ENCODE peak calls at places on chromosomes 13 and 19, in four cellular contexts. One of them, this sample, is unnamed.
A peak's percentile ranks its signal among the peaks of the same experiment; 100 is the strongest.

GRCh38 chr19:29708553-29709439 is 6.3 kb downstream of the C19orf12 start:
- DNase-seq in esophagus squamous epithelium: no peak
- DNase-seq in stomach: no peak
- DNase-seq in heart left ventricle: peak; percentile 61
- DNase-seq in this sample: peak; percentile 15

GRCh38 chr19:53365134-53365898 is at the start of gene ZNF525:
- DNase-seq in stomach: peak; percentile 97
- DNase-seq in heart left ventricle: peak; percentile 86
- DNase-seq in esophagus squamous epithelium: peak; percentile 59
- DNase-seq in this sample: peak; percentile 99

GRCh38 chr13:91126806-91127205 is 220.7 kb upstream of the MIR17HG start:
- DNase-seq in esophagus squamous epithelium: no peak
- DNase-seq in heart left ventricle: no peak
- DNase-seq in stomach: no peak
- DNase-seq in this sample: no peak

GRCh38 chr19:39430675-39431593 is 4.8 kb downstream of the RPS16 start:
- DNase-seq in heart left ventricle: no peak
- DNase-seq in stomach: no peak
- DNase-seq in esophagus squamous epithelium: no peak
- DNase-seq in this sample: no peak

GRCh38 chr19:43504426-43505185 is at the start of gene PHLDB3:
- DNase-seq in stomach: peak; percentile 50
- DNase-seq in esophagus squamous epithelium: no peak
- DNase-seq in heart left ventricle: peak; percentile 55
- DNase-seq in this sample: peak; percentile 45

GRCh38 chr19:29724102-29724641 is 9.1 kb upstream of the C19orf12 start:
- DNase-seq in stomach: no peak
- DNase-seq in heart left ventricle: no peak
- DNase-seq in esophagus squamous epithelium: no peak
- DNase-seq in this sample: no peak

GRCh38 chr19:49339364-49340068 is 4.3 kb downstream of the CD37 start:
- DNase-seq in stomach: peak; percentile 87
- DNase-seq in heart left ventricle: peak; percentile 94
- DNase-seq in esophagus squamous epithelium: no peak
- DNase-seq in this sample: peak; percentile 88

GRCh38 chr19:58556633-58557252 is 1.7 kb downstream of the UBE2M start:
- DNase-seq in esophagus squamous epithelium: no peak
- DNase-seq in heart left ventricle: peak; percentile 24
- DNase-seq in stomach: no peak
- DNase-seq in this sample: peak; percentile 30

GRCh38 chr13:73765651-73766384 is 368.4 kb downstream of the KLF12 start:
- DNase-seq in stomach: peak; percentile 81
- DNase-seq in heart left ventricle: peak; percentile 93
- DNase-seq in esophagus squamous epithelium: no peak
- DNase-seq in this sample: peak; percentile 62

GRCh38 chr19:30464162-30464561 is 92.0 kb downstream of the ZNF536 start:
- DNase-seq in esophagus squamous epithelium: no peak
- DNase-seq in heart left ventricle: no peak
- DNase-seq in stomach: no peak
- DNase-seq in this sample: no peak

GRCh38 chr13:99731747-99732146 is 230.5 kb downstream of the TM9SF2 start:
- DNase-seq in heart left ventricle: no peak
- DNase-seq in stomach: no peak
- DNase-seq in esophagus squamous epithelium: no peak
- DNase-seq in this sample: no peak

GRCh38 chr13:37869506-37869755 is 141 bp downstream of the TRPC4 start:
- DNase-seq in esophagus squamous epithelium: no peak
- DNase-seq in stomach: no peak
- DNase-seq in heart left ventricle: peak; percentile 20
- DNase-seq in this sample: no peak

GRCh38 chr19:49555600-49556411 is 24.6 kb downstream of the NOSIP start:
- DNase-seq in heart left ventricle: peak; percentile 51
- DNase-seq in stomach: peak; percentile 54
- DNase-seq in esophagus squamous epithelium: no peak
- DNase-seq in this sample: peak; percentile 86

GRCh38 chr19:3549816-3550215 is 7.6 kb downstream of the MFSD12 start:
- DNase-seq in esophagus squamous epithelium: no peak
- DNase-seq in heart left ventricle: peak; percentile 17
- DNase-seq in stomach: no peak
- DNase-seq in this sample: no peak

GRCh38 chr19:12840091-12841079 is 2.1 kb downstream of the MAST1 start:
- DNase-seq in esophagus squamous epithelium: no peak
- DNase-seq in heart left ventricle: no peak
- DNase-seq in stomach: peak; percentile 71
- DNase-seq in this sample: peak; percentile 69

GRCh38 chr19:14142262-14143190 is 6.1 kb upstream of the ASF1B start:
- DNase-seq in heart left ventricle: no peak
- DNase-seq in esophagus squamous epithelium: no peak
- DNase-seq in stomach: no peak
- DNase-seq in this sample: no peak

GRCh38 chr19:54707932-54708331 is 16.3 kb upstream of the KIR3DL3 start:
- DNase-seq in heart left ventricle: no peak
- DNase-seq in stomach: no peak
- DNase-seq in esophagus squamous epithelium: no peak
- DNase-seq in this sample: no peak

GRCh38 chr13:45989607-45990006 is 62.9 kb downstream of the ZC3H13 start:
- DNase-seq in heart left ventricle: no peak
- DNase-seq in esophagus squamous epithelium: no peak
- DNase-seq in stomach: no peak
- DNase-seq in this sample: no peak

GRCh38 chr19:20278342-20278741 is 111.3 kb downstream of the ZNF486 start:
- DNase-seq in heart left ventricle: peak; percentile 25
- DNase-seq in stomach: peak; percentile 43
- DNase-seq in esophagus squamous epithelium: no peak
- DNase-seq in this sample: no peak
- TF ChIP-seq CTCF in heart left ventricle: no peak
- TF ChIP-seq CTCF in stomach: peak; percentile 48
- TF ChIP-seq CTCF in esophagus squamous epithelium: peak; percentile 42
- TF ChIP-seq CTCF in this sample: no peak

GRCh38 chr19:35858311-35858710 is 1.6 kb downstream of the KIRREL2 start:
- DNase-seq in esophagus squamous epithelium: no peak
- DNase-seq in stomach: no peak
- DNase-seq in heart left ventricle: no peak
- DNase-seq in this sample: no peak

GRCh38 chr19:35853038-35853756 is 893 bp upstream of the NPHS1 start:
- DNase-seq in heart left ventricle: no peak
- DNase-seq in esophagus squamous epithelium: no peak
- DNase-seq in stomach: no peak
- DNase-seq in this sample: no peak

GRCh38 chr19:35859414-35859813 is 2.7 kb downstream of the KIRREL2 start:
- DNase-seq in heart left ventricle: no peak
- DNase-seq in esophagus squamous epithelium: no peak
- DNase-seq in stomach: no peak
- DNase-seq in this sample: no peak

GRCh38 chr19:35856546-35857149 is at the start of gene KIRREL2:
- DNase-seq in stomach: no peak
- DNase-seq in heart left ventricle: no peak
- DNase-seq in esophagus squamous epithelium: no peak
- DNase-seq in this sample: no peak

GRCh38 chr19:35856001-35856400 is 710 bp upstream of the KIRREL2 start:
- DNase-seq in stomach: no peak
- DNase-seq in esophagus squamous epithelium: no peak
- DNase-seq in heart left ventricle: no peak
- DNase-seq in this sample: peak; percentile 55
- H3K27me3 ChIP-seq in stomach: peaks cover 100% of the 10 kb centered on the region
- H3K27me3 ChIP-seq in esophagus squamous epithelium: peaks cover 12% of the 10 kb centered on the region
- H3K27me3 ChIP-seq in heart left ventricle: peaks cover 84% of the 10 kb centered on the region
- H3K27me3 ChIP-seq in this sample: peaks cover 31% of the 10 kb centered on the region

GRCh38 chr19:33296473-33297060 is 5.8 kb downstream of the CEBPA start:
- DNase-seq in esophagus squamous epithelium: no peak
- DNase-seq in heart left ventricle: no peak
- DNase-seq in stomach: no peak
- DNase-seq in this sample: no peak

GRCh38 chr19:33295621-33296472 is 6.5 kb downstream of the CEBPA start:
- DNase-seq in esophagus squamous epithelium: no peak
- DNase-seq in stomach: no peak
- DNase-seq in heart left ventricle: no peak
- DNase-seq in this sample: no peak

GRCh38 chr19:33292595-33293254 is 9.6 kb downstream of the CEBPA start:
- DNase-seq in stomach: no peak
- DNase-seq in heart left ventricle: no peak
- DNase-seq in esophagus squamous epithelium: no peak
- DNase-seq in this sample: peak; percentile 77

GRCh38 chr19:33293255-33294057 is 8.9 kb downstream of the CEBPA start:
- DNase-seq in stomach: no peak
- DNase-seq in esophagus squamous epithelium: no peak
- DNase-seq in heart left ventricle: no peak
- DNase-seq in this sample: peak; percentile 84

GRCh38 chr19:33294058-33294798 is 8.1 kb downstream of the CEBPA start:
- DNase-seq in stomach: no peak
- DNase-seq in esophagus squamous epithelium: no peak
- DNase-seq in heart left ventricle: no peak
- DNase-seq in this sample: no peak
- H3K4me3 ChIP-seq in stomach: no peak overlapping the region
- H3K4me3 ChIP-seq in esophagus squamous epithelium: no peak overlapping the region
- H3K4me3 ChIP-seq in heart left ventricle: no peak overlapping the region
- H3K4me3 ChIP-seq in this sample: no peak overlapping the region

GRCh38 chr13:33518442-33518841 is 232.9 kb upstream of the STARD13 start:
- DNase-seq in heart left ventricle: no peak
- DNase-seq in stomach: no peak
- DNase-seq in esophagus squamous epithelium: no peak
- DNase-seq in this sample: no peak

GRCh38 chr13:33510350-33510749 is 224.8 kb upstream of the STARD13 start:
- DNase-seq in stomach: no peak
- DNase-seq in esophagus squamous epithelium: no peak
- DNase-seq in heart left ventricle: no peak
- DNase-seq in this sample: no peak

GRCh38 chr13:33512880-33513554 is 227.5 kb upstream of the STARD13 start:
- DNase-seq in heart left ventricle: no peak
- DNase-seq in esophagus squamous epithelium: no peak
- DNase-seq in stomach: no peak
- DNase-seq in this sample: no peak

GRCh38 chr13:33509642-33510229 is 224.2 kb upstream of the STARD13 start:
- DNase-seq in esophagus squamous epithelium: no peak
- DNase-seq in heart left ventricle: peak; percentile 61
- DNase-seq in stomach: peak; percentile 41
- DNase-seq in this sample: peak; percentile 37

DNA sequence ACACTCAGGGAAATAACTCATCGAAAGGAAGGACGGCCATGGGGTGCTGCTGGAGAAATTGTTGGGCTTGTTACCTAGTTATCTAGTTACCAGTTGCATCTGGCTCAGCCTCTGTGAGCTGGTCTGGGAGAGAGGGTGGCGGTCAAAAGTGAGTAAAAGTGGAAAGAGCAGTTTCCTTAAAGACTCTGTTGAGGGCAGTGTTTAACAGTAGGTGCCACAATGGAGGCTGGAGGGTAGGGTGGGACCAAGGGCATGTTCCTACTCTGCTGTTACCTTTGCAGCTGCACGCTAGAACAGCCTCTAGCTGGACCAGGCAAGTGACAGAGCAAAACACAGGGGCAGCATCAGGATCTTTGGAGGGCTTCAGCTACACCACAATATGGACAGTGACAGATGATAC is 228.8 kb upstream of the STARD13 start:
- DNase-seq in esophagus squamous epithelium: no peak
- DNase-seq in heart left ventricle: no peak
- DNase-seq in stomach: no peak
- DNase-seq in this sample: no peak
- TF ChIP-seq CTCF in esophagus squamous epithelium: peak; percentile 13
- TF ChIP-seq CTCF in heart left ventricle: no peak
- TF ChIP-seq CTCF in stomach: no peak
- TF ChIP-seq CTCF in this sample: no peak

This sample was measured in left lung.